ENCODE peak calls at places on chromosomes 12 and 14, in eight cellular contexts. One of them, this sample, is unnamed.

GRCh38 chr12:21697829-21698630 is 40.4 kb upstream of the LDHB start:
- DNase-seq in transverse colon: no peak
- DNase-seq in sigmoid colon: no peak
- DNase-seq in endothelial cell of umbilical vein: peak
- DNase-seq in stomach: no peak
- DNase-seq in breast epithelium: no peak
- DNase-seq in K562: no peak
- DNase-seq in Panc1: no peak
- DNase-seq in this sample: no peak

GRCh38 chr14:72643317-72643801 is 250.5 kb downstream of the DPF3 start:
- DNase-seq in transverse colon: no peak
- DNase-seq in sigmoid colon: no peak
- DNase-seq in endothelial cell of umbilical vein: peak
- DNase-seq in stomach: no peak
- DNase-seq in breast epithelium: no peak
- DNase-seq in K562: no peak
- DNase-seq in Panc1: no peak
- DNase-seq in this sample: no peak

GRCh38 chr14:65824285-65824977 is 411.9 kb downstream of the FUT8 start:
- DNase-seq in transverse colon: peak
- DNase-seq in sigmoid colon: no peak
- DNase-seq in endothelial cell of umbilical vein: peak
- DNase-seq in stomach: peak
- DNase-seq in breast epithelium: no peak
- DNase-seq in K562: peak
- DNase-seq in Panc1: peak
- DNase-seq in this sample: peak

GRCh38 chr12:9674226-9674590 is 4.7 kb downstream of the CLEC2D start:
- DNase-seq in transverse colon: peak
- DNase-seq in sigmoid colon: no peak
- DNase-seq in endothelial cell of umbilical vein: no peak
- DNase-seq in stomach: no peak
- DNase-seq in breast epithelium: no peak
- DNase-seq in K562: no peak
- DNase-seq in Panc1: no peak
- DNase-seq in this sample: no peak

GRCh38 chr14:49796025-49796424 is 28.1 kb downstream of the KLHDC2 start:
- DNase-seq in transverse colon: no peak
- DNase-seq in sigmoid colon: no peak
- DNase-seq in endothelial cell of umbilical vein: no peak
- DNase-seq in stomach: no peak
- DNase-seq in breast epithelium: no peak
- DNase-seq in K562: no peak
- DNase-seq in Panc1: no peak
- DNase-seq in this sample: no peak

GRCh38 chr12:79765157-79765556 is 74.4 kb upstream of the PAWR start:
- DNase-seq in transverse colon: no peak
- DNase-seq in sigmoid colon: no peak
- DNase-seq in endothelial cell of umbilical vein: peak
- DNase-seq in stomach: no peak
- DNase-seq in breast epithelium: no peak
- DNase-seq in K562: peak
- DNase-seq in Panc1: no peak
- DNase-seq in this sample: no peak

GRCh38 chr12:131917139-131917710 is 11.9 kb upstream of the PUS1 start:
- DNase-seq in transverse colon: no peak
- DNase-seq in sigmoid colon: no peak
- DNase-seq in endothelial cell of umbilical vein: no peak
- DNase-seq in stomach: no peak
- DNase-seq in breast epithelium: peak
- DNase-seq in K562: no peak
- DNase-seq in Panc1: no peak
- DNase-seq in this sample: no peak

GRCh38 chr12:76586764-76587395 is 27.3 kb upstream of the OSBPL8 start:
- DNase-seq in transverse colon: peak
- DNase-seq in sigmoid colon: no peak
- DNase-seq in endothelial cell of umbilical vein: peak
- DNase-seq in stomach: no peak
- DNase-seq in breast epithelium: no peak
- DNase-seq in K562: peak
- DNase-seq in Panc1: peak
- DNase-seq in this sample: peak

GRCh38 chr12:11822071-11822818 is 172.8 kb downstream of the ETV6 start:
- DNase-seq in transverse colon: peak
- DNase-seq in sigmoid colon: no peak
- DNase-seq in endothelial cell of umbilical vein: peak
- DNase-seq in stomach: peak
- DNase-seq in breast epithelium: no peak
- DNase-seq in K562: no peak
- DNase-seq in Panc1: no peak
- DNase-seq in this sample: no peak

GRCh38 chr14:102930753-102931579 is 8.5 kb downstream of the AMN start:
- DNase-seq in transverse colon: peak
- DNase-seq in sigmoid colon: no peak
- DNase-seq in endothelial cell of umbilical vein: no peak
- DNase-seq in stomach: peak
- DNase-seq in breast epithelium: no peak
- DNase-seq in K562: no peak
- DNase-seq in Panc1: no peak
- DNase-seq in this sample: no peak

GRCh38 chr14:24274101-24274543 is 2.7 kb upstream of the RABGGTA start:
- DNase-seq in transverse colon: no peak
- DNase-seq in sigmoid colon: no peak
- DNase-seq in endothelial cell of umbilical vein: no peak
- DNase-seq in stomach: peak
- DNase-seq in breast epithelium: no peak
- DNase-seq in K562: no peak
- DNase-seq in Panc1: no peak
- DNase-seq in this sample: no peak

GRCh38 chr12:104307655-104308000 is 4.1 kb downstream of the EID3 start:
- DNase-seq in transverse colon: no peak
- DNase-seq in sigmoid colon: no peak
- DNase-seq in endothelial cell of umbilical vein: no peak
- DNase-seq in stomach: no peak
- DNase-seq in breast epithelium: no peak
- DNase-seq in K562: no peak
- DNase-seq in Panc1: no peak
- DNase-seq in this sample: no peak

GRCh38 chr12:130764073-130764472 is 48.0 kb upstream of the RIMBP2 start:
- DNase-seq in transverse colon: no peak
- DNase-seq in sigmoid colon: peak
- DNase-seq in endothelial cell of umbilical vein: peak
- DNase-seq in stomach: no peak
- DNase-seq in breast epithelium: no peak
- DNase-seq in K562: no peak
- DNase-seq in Panc1: no peak
- DNase-seq in this sample: no peak

GRCh38 chr14:94689218-94689984 is 77.2 kb downstream of the SERPINA3 start:
- DNase-seq in transverse colon: peak
- DNase-seq in sigmoid colon: peak
- DNase-seq in endothelial cell of umbilical vein: peak
- DNase-seq in stomach: peak
- DNase-seq in breast epithelium: peak
- DNase-seq in K562: peak
- DNase-seq in Panc1: no peak
- DNase-seq in this sample: peak

GRCh38 chr14:60647081-60647836 is 2.0 kb downstream of the SIX1 start:
- DNase-seq in transverse colon: no peak
- DNase-seq in sigmoid colon: no peak
- DNase-seq in endothelial cell of umbilical vein: peak
- DNase-seq in stomach: no peak
- DNase-seq in breast epithelium: no peak
- DNase-seq in K562: no peak
- DNase-seq in Panc1: no peak
- DNase-seq in this sample: peak

GRCh38 chr12:111034148-111034910 is 114.0 kb upstream of the MYL2 start:
- DNase-seq in transverse colon: no peak
- DNase-seq in sigmoid colon: no peak
- DNase-seq in endothelial cell of umbilical vein: no peak
- DNase-seq in stomach: no peak
- DNase-seq in breast epithelium: peak
- DNase-seq in K562: no peak
- DNase-seq in Panc1: no peak
- DNase-seq in this sample: peak

GRCh38 chr12:54701940-54702592 is 53.9 kb upstream of the DCD start:
- DNase-seq in transverse colon: no peak
- DNase-seq in sigmoid colon: no peak
- DNase-seq in endothelial cell of umbilical vein: peak
- DNase-seq in stomach: no peak
- DNase-seq in breast epithelium: no peak
- DNase-seq in K562: peak
- DNase-seq in Panc1: no peak
- DNase-seq in this sample: peak

GRCh38 chr14:50773632-50774541 is 57.1 kb downstream of the NIN start:
- DNase-seq in transverse colon: peak
- DNase-seq in sigmoid colon: no peak
- DNase-seq in endothelial cell of umbilical vein: peak
- DNase-seq in stomach: peak
- DNase-seq in breast epithelium: no peak
- DNase-seq in K562: peak
- DNase-seq in Panc1: peak
- DNase-seq in this sample: peak

GRCh38 chr14:104794099-104794498 is 1.4 kb downstream of the AKT1 start:
- DNase-seq in transverse colon: peak
- DNase-seq in sigmoid colon: no peak
- DNase-seq in endothelial cell of umbilical vein: peak
- DNase-seq in stomach: peak
- DNase-seq in breast epithelium: no peak
- DNase-seq in K562: peak
- DNase-seq in Panc1: no peak
- DNase-seq in this sample: no peak

GRCh38 chr12:94379479-94380113 is 80.1 kb downstream of the CEP83 start:
- DNase-seq in transverse colon: no peak
- DNase-seq in sigmoid colon: no peak
- DNase-seq in endothelial cell of umbilical vein: no peak
- DNase-seq in stomach: no peak
- DNase-seq in breast epithelium: no peak
- DNase-seq in K562: no peak
- DNase-seq in Panc1: no peak
- DNase-seq in this sample: no peak

DNA sequence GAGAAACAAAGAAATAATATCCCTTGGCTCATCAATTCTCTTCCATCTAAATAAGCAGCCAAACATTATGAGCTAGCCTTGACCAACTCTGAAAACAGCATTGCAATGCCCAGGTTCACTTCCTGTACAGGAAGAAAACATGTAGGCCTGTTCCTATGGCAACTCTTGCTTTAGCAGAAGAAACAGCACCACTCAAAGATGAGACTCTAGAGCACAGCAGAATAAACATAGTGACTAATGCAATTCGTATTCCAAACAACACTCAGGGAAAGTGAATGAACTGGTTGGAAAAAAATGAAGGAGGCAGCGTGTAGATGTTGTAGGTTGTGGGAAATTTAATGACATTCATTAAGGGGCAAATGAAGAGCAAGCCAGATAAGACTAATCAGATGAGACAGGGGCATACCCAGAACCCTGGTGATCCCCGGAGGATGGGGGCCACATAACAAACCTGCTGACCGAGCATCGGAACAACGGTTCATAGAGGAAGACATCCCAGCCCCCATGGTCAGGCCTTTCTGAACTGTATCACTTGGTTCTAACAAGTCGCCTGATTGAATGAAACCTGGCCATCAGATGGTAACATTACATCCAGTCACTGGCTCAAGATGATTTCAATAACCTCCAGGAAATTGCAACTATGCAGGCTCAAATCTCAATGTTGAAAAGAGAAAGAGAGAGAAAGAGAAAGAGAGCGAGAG is 9.0 kb downstream of the ARHGDIB start:
- DNase-seq in transverse colon: peak
- DNase-seq in sigmoid colon: no peak
- DNase-seq in endothelial cell of umbilical vein: peak
- DNase-seq in stomach: no peak
- DNase-seq in breast epithelium: no peak
- DNase-seq in K562: no peak
- DNase-seq in Panc1: no peak
- DNase-seq in this sample: no peak
- H3K4me3 ChIP-seq in transverse colon: no peak
- H3K4me3 ChIP-seq in sigmoid colon: no peak
- H3K4me3 ChIP-seq in endothelial cell of umbilical vein: no peak
- H3K4me3 ChIP-seq in stomach: peak
- H3K4me3 ChIP-seq in breast epithelium: no peak
- H3K4me3 ChIP-seq in K562: no peak
- H3K4me3 ChIP-seq in Panc1: no peak
- H3K4me3 ChIP-seq in this sample: no peak

GRCh38 chr12:124475295-124476010 is 92.0 kb downstream of the NCOR2 start:
- DNase-seq in transverse colon: no peak
- DNase-seq in sigmoid colon: no peak
- DNase-seq in endothelial cell of umbilical vein: no peak
- DNase-seq in stomach: no peak
- DNase-seq in breast epithelium: no peak
- DNase-seq in K562: no peak
- DNase-seq in Panc1: no peak
- DNase-seq in this sample: no peak
- H3K27ac ChIP-seq in transverse colon: no peak
- H3K27ac ChIP-seq in sigmoid colon: peak
- H3K27ac ChIP-seq in endothelial cell of umbilical vein: no peak
- H3K27ac ChIP-seq in stomach: no peak
- H3K27ac ChIP-seq in breast epithelium: peak
- H3K27ac ChIP-seq in K562: no peak
- H3K27ac ChIP-seq in Panc1: no peak
- H3K27ac ChIP-seq in this sample: no peak

DNA sequence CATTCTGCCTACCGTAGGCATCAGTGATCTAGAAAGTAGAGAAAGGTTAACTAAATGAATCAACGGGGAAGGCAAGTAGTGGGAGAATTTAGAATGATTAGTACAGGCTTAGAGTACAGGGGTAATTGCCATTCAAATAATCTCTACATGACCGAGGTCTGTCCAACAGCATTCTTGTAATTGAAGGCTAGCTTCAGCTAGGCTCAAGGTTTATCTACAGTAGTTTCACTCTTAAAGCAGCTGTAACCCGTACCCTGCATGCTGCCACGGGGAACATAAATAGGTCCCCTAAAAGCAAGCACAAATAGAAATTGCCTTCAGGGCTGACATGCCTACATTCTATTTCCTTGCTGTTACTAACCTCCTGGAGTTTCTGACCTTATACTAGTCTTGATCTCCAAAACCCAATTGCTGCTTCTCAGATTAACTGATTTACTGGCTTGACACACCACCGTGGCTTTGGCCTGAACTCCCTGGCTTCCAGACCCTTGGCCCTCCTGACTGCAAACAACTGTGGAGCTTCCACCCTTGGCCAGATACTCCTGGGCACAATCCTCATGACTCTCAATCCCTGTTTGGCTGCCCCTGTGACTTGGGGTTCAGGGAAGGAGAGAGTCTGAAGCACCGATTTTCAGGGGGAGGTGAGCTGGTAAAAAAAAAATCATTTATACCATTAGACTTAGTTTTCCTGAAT is 242.1 kb upstream of the FOXN3 start:
- DNase-seq in transverse colon: no peak
- DNase-seq in sigmoid colon: no peak
- DNase-seq in endothelial cell of umbilical vein: no peak
- DNase-seq in stomach: no peak
- DNase-seq in breast epithelium: no peak
- DNase-seq in K562: no peak
- DNase-seq in Panc1: no peak
- DNase-seq in this sample: no peak
- TF ChIP-seq POLR2AphosphoS5 in transverse colon: no peak
- TF ChIP-seq POLR2AphosphoS5 in sigmoid colon: no peak
- TF ChIP-seq POLR2AphosphoS5 in endothelial cell of umbilical vein: no peak
- TF ChIP-seq POLR2AphosphoS5 in stomach: no peak
- TF ChIP-seq POLR2AphosphoS5 in breast epithelium: no peak
- TF ChIP-seq POLR2AphosphoS5 in K562: no peak
- TF ChIP-seq POLR2AphosphoS5 in Panc1: no peak
- TF ChIP-seq POLR2AphosphoS5 in this sample: no peak

GRCh38 chr12:47829584-47829983 is 9.9 kb upstream of the HDAC7 start:
- DNase-seq in transverse colon: no peak
- DNase-seq in sigmoid colon: no peak
- DNase-seq in endothelial cell of umbilical vein: no peak
- DNase-seq in stomach: no peak
- DNase-seq in breast epithelium: no peak
- DNase-seq in K562: peak
- DNase-seq in Panc1: no peak
- DNase-seq in this sample: no peak
- H3K4me3 ChIP-seq in transverse colon: no peak
- H3K4me3 ChIP-seq in sigmoid colon: no peak
- H3K4me3 ChIP-seq in endothelial cell of umbilical vein: no peak
- H3K4me3 ChIP-seq in stomach: no peak
- H3K4me3 ChIP-seq in breast epithelium: no peak
- H3K4me3 ChIP-seq in K562: peak
- H3K4me3 ChIP-seq in Panc1: no peak
- H3K4me3 ChIP-seq in this sample: no peak